ENCODE peak calls at places on chromosome 2, in nine cellular contexts. One of them, this sample, is unnamed.

GRCh38 chr2:157460897-157461296 is 17.0 kb upstream of the CYTIP start:
- DNase-seq in mucosa of gallbladder: no peak
- DNase-seq in lower leg skin: no peak
- DNase-seq in ovary: no peak
- DNase-seq in activated CD8-positive, alpha-beta memory T cell treated with anti-CD3 and anti-CD28 coated beads, Interleukin-2, amount 10 ng/mL, durations not matched to agents 7 days and 5 days: no peak
- DNase-seq in ecto neural progenitor cell: no peak
- DNase-seq in lung: no peak
- DNase-seq in HFF-Myc: no peak
- DNase-seq in stimulated activated naive CD4-positive, alpha-beta T cell: no peak
- DNase-seq in this sample: no peak

GRCh38 chr2:215851091-215851490 is 162.3 kb downstream of the MREG start:
- DNase-seq in activated CD8-positive, alpha-beta memory T cell treated with anti-CD3 and anti-CD28 coated beads, Interleukin-2, amount 10 ng/mL, durations not matched to agents 7 days and 5 days: no peak
- DNase-seq in lung: no peak
- DNase-seq in ovary: no peak
- DNase-seq in lower leg skin: no peak
- DNase-seq in stimulated activated naive CD4-positive, alpha-beta T cell: no peak
- DNase-seq in ecto neural progenitor cell: no peak
- DNase-seq in mucosa of gallbladder: no peak
- DNase-seq in HFF-Myc: no peak
- DNase-seq in this sample: no peak

GRCh38 chr2:19362094-19362649 is 3.7 kb upstream of the OSR1 start:
- DNase-seq in lung: no peak
- DNase-seq in activated CD8-positive, alpha-beta memory T cell treated with anti-CD3 and anti-CD28 coated beads, Interleukin-2, amount 10 ng/mL, durations not matched to agents 7 days and 5 days: no peak
- DNase-seq in lower leg skin: no peak
- DNase-seq in ovary: no peak
- DNase-seq in mucosa of gallbladder: no peak
- DNase-seq in ecto neural progenitor cell: no peak
- DNase-seq in stimulated activated naive CD4-positive, alpha-beta T cell: peak
- DNase-seq in HFF-Myc: no peak
- DNase-seq in this sample: peak

GRCh38 chr2:158931577-158931976 is 36.9 kb upstream of the TANC1 start:
- DNase-seq in ovary: no peak
- DNase-seq in HFF-Myc: peak
- DNase-seq in lung: no peak
- DNase-seq in stimulated activated naive CD4-positive, alpha-beta T cell: no peak
- DNase-seq in mucosa of gallbladder: no peak
- DNase-seq in activated CD8-positive, alpha-beta memory T cell treated with anti-CD3 and anti-CD28 coated beads, Interleukin-2, amount 10 ng/mL, durations not matched to agents 7 days and 5 days: no peak
- DNase-seq in lower leg skin: no peak
- DNase-seq in ecto neural progenitor cell: no peak
- DNase-seq in this sample: no peak

GRCh38 chr2:98500561-98500960 is 55.9 kb downstream of the INPP4A start:
- DNase-seq in HFF-Myc: no peak
- DNase-seq in mucosa of gallbladder: no peak
- DNase-seq in lung: no peak
- DNase-seq in stimulated activated naive CD4-positive, alpha-beta T cell: no peak
- DNase-seq in ovary: no peak
- DNase-seq in lower leg skin: no peak
- DNase-seq in activated CD8-positive, alpha-beta memory T cell treated with anti-CD3 and anti-CD28 coated beads, Interleukin-2, amount 10 ng/mL, durations not matched to agents 7 days and 5 days: no peak
- DNase-seq in ecto neural progenitor cell: no peak
- DNase-seq in this sample: no peak

GRCh38 chr2:84958135-84959044 is 12.6 kb upstream of the KCMF1 start:
- DNase-seq in ovary: no peak
- DNase-seq in lung: peak
- DNase-seq in mucosa of gallbladder: peak
- DNase-seq in HFF-Myc: peak
- DNase-seq in activated CD8-positive, alpha-beta memory T cell treated with anti-CD3 and anti-CD28 coated beads, Interleukin-2, amount 10 ng/mL, durations not matched to agents 7 days and 5 days: no peak
- DNase-seq in lower leg skin: no peak
- DNase-seq in ecto neural progenitor cell: peak
- DNase-seq in stimulated activated naive CD4-positive, alpha-beta T cell: no peak
- DNase-seq in this sample: no peak

GRCh38 chr2:134838143-134838620 is at the start of gene ACMSD:
- DNase-seq in mucosa of gallbladder: no peak
- DNase-seq in stimulated activated naive CD4-positive, alpha-beta T cell: no peak
- DNase-seq in activated CD8-positive, alpha-beta memory T cell treated with anti-CD3 and anti-CD28 coated beads, Interleukin-2, amount 10 ng/mL, durations not matched to agents 7 days and 5 days: no peak
- DNase-seq in ovary: no peak
- DNase-seq in ecto neural progenitor cell: no peak
- DNase-seq in lung: no peak
- DNase-seq in lower leg skin: no peak
- DNase-seq in HFF-Myc: no peak
- DNase-seq in this sample: no peak

GRCh38 chr2:19021100-19021476 is 337.3 kb downstream of the OSR1 start:
- DNase-seq in lower leg skin: no peak
- DNase-seq in lung: no peak
- DNase-seq in ecto neural progenitor cell: no peak
- DNase-seq in stimulated activated naive CD4-positive, alpha-beta T cell: no peak
- DNase-seq in mucosa of gallbladder: no peak
- DNase-seq in ovary: no peak
- DNase-seq in activated CD8-positive, alpha-beta memory T cell treated with anti-CD3 and anti-CD28 coated beads, Interleukin-2, amount 10 ng/mL, durations not matched to agents 7 days and 5 days: no peak
- DNase-seq in HFF-Myc: peak
- DNase-seq in this sample: no peak

GRCh38 chr2:131483981-131484505 is 8.1 kb downstream of the TUBA3D start:
- DNase-seq in lower leg skin: no peak
- DNase-seq in ecto neural progenitor cell: no peak
- DNase-seq in activated CD8-positive, alpha-beta memory T cell treated with anti-CD3 and anti-CD28 coated beads, Interleukin-2, amount 10 ng/mL, durations not matched to agents 7 days and 5 days: no peak
- DNase-seq in HFF-Myc: no peak
- DNase-seq in stimulated activated naive CD4-positive, alpha-beta T cell: no peak
- DNase-seq in ovary: no peak
- DNase-seq in lung: no peak
- DNase-seq in mucosa of gallbladder: no peak
- DNase-seq in this sample: no peak

GRCh38 chr2:192267484-192267883 is 72.8 kb upstream of the TMEFF2 start:
- DNase-seq in ecto neural progenitor cell: no peak
- DNase-seq in activated CD8-positive, alpha-beta memory T cell treated with anti-CD3 and anti-CD28 coated beads, Interleukin-2, amount 10 ng/mL, durations not matched to agents 7 days and 5 days: no peak
- DNase-seq in mucosa of gallbladder: no peak
- DNase-seq in HFF-Myc: peak
- DNase-seq in stimulated activated naive CD4-positive, alpha-beta T cell: no peak
- DNase-seq in ovary: no peak
- DNase-seq in lung: no peak
- DNase-seq in lower leg skin: no peak
- DNase-seq in this sample: no peak